ENCODE peak calls at places on chromosomes 2 and 18, in ten cellular contexts. One of them, this sample, is unnamed.
A peak's percentile ranks its signal among the peaks of the same experiment; 100 is the strongest.

GRCh38 chr2:95022309-95023221 is 2.9 kb upstream of the MAL start:
- DNase-seq in OCI-LY7: peak; percentile 64
- DNase-seq in PC-9: peak; percentile 65
- DNase-seq in hepatocyte: peak; percentile 50
- DNase-seq in HCT116: peak; percentile 34
- DNase-seq in SK-N-SH: peak; percentile 85
- DNase-seq in MM.1S: peak; percentile 70
- DNase-seq in Karpas-422: peak; percentile 87
- DNase-seq in PC-3: peak; percentile 89
- DNase-seq in GM23338: peak; percentile 84
- DNase-seq in this sample: peak; percentile 77

GRCh38 chr2:209331291-209331844 is 92.5 kb upstream of the MAP2 start:
- DNase-seq in GM23338: peak; percentile 80
- DNase-seq in PC-3: peak; percentile 62
- DNase-seq in SK-N-SH: peak; percentile 31
- DNase-seq in hepatocyte: peak; percentile 48
- DNase-seq in OCI-LY7: peak; percentile 6
- DNase-seq in Karpas-422: peak; percentile 70
- DNase-seq in MM.1S: peak; percentile 44
- DNase-seq in HCT116: peak; percentile 62
- DNase-seq in PC-9: no peak
- DNase-seq in this sample: peak; percentile 58

GRCh38 chr2:172196768-172197322 is 94.1 kb upstream of the DLX2 start:
- DNase-seq in PC-9: no peak
- DNase-seq in Karpas-422: no peak
- DNase-seq in HCT116: no peak
- DNase-seq in SK-N-SH: no peak
- DNase-seq in hepatocyte: peak; percentile 55
- DNase-seq in OCI-LY7: no peak
- DNase-seq in GM23338: no peak
- DNase-seq in PC-3: peak; percentile 69
- DNase-seq in MM.1S: peak; percentile 37
- DNase-seq in this sample: peak; percentile 78

GRCh38 chr2:208062113-208062512 is 36.8 kb upstream of the PLEKHM3 start:
- DNase-seq in MM.1S: peak; percentile 32
- DNase-seq in SK-N-SH: no peak
- DNase-seq in HCT116: peak; percentile 26
- DNase-seq in OCI-LY7: peak; percentile 44
- DNase-seq in Karpas-422: peak; percentile 81
- DNase-seq in GM23338: peak; percentile 86
- DNase-seq in hepatocyte: peak; percentile 64
- DNase-seq in PC-9: peak; percentile 35
- DNase-seq in PC-3: peak; percentile 61
- DNase-seq in this sample: peak; percentile 56

GRCh38 chr18:48996901-48997463 is 46.2 kb upstream of the SMAD7 start:
- DNase-seq in Karpas-422: no peak
- DNase-seq in PC-3: peak; percentile 66
- DNase-seq in hepatocyte: peak; percentile 77
- DNase-seq in OCI-LY7: no peak
- DNase-seq in GM23338: no peak
- DNase-seq in SK-N-SH: peak; percentile 77
- DNase-seq in HCT116: peak; percentile 58
- DNase-seq in MM.1S: no peak
- DNase-seq in PC-9: peak; percentile 96
- DNase-seq in this sample: peak; percentile 95

GRCh38 chr2:143604172-143604571 is 475.0 kb downstream of the ARHGAP15 start:
- DNase-seq in Karpas-422: no peak
- DNase-seq in PC-9: no peak
- DNase-seq in hepatocyte: no peak
- DNase-seq in GM23338: no peak
- DNase-seq in OCI-LY7: no peak
- DNase-seq in HCT116: no peak
- DNase-seq in SK-N-SH: no peak
- DNase-seq in MM.1S: no peak
- DNase-seq in PC-3: no peak
- DNase-seq in this sample: no peak

GRCh38 chr2:68426885-68427579 is 40.1 kb downstream of the FBXO48 start:
- DNase-seq in MM.1S: peak; percentile 83
- DNase-seq in Karpas-422: no peak
- DNase-seq in PC-9: no peak
- DNase-seq in HCT116: no peak
- DNase-seq in hepatocyte: no peak
- DNase-seq in SK-N-SH: no peak
- DNase-seq in GM23338: no peak
- DNase-seq in OCI-LY7: peak; percentile 72
- DNase-seq in PC-3: peak; percentile 63
- DNase-seq in this sample: no peak

GRCh38 chr2:208150094-208150493 is 4.1 kb upstream of the CRYGB start:
- DNase-seq in PC-9: no peak
- DNase-seq in HCT116: no peak
- DNase-seq in GM23338: no peak
- DNase-seq in SK-N-SH: no peak
- DNase-seq in Karpas-422: no peak
- DNase-seq in OCI-LY7: no peak
- DNase-seq in MM.1S: no peak
- DNase-seq in PC-3: no peak
- DNase-seq in hepatocyte: no peak
- DNase-seq in this sample: no peak

GRCh38 chr2:175600024-175600831 is 401.8 kb downstream of the LNPK start:
- DNase-seq in HCT116: no peak
- DNase-seq in PC-3: peak; percentile 5
- DNase-seq in MM.1S: no peak
- DNase-seq in GM23338: no peak
- DNase-seq in OCI-LY7: no peak
- DNase-seq in PC-9: peak; percentile 67
- DNase-seq in hepatocyte: no peak
- DNase-seq in Karpas-422: no peak
- DNase-seq in SK-N-SH: peak; percentile 62
- DNase-seq in this sample: peak; percentile 91

GRCh38 chr2:46650556-46651001 is 171.2 kb downstream of the TMEM247 start:
- DNase-seq in PC-3: peak; percentile 93
- DNase-seq in SK-N-SH: peak; percentile 71
- DNase-seq in OCI-LY7: peak; percentile 88
- DNase-seq in hepatocyte: peak; percentile 93
- DNase-seq in PC-9: peak; percentile 70
- DNase-seq in GM23338: peak; percentile 95
- DNase-seq in Karpas-422: peak; percentile 94
- DNase-seq in HCT116: peak; percentile 77
- DNase-seq in MM.1S: peak; percentile 75
- DNase-seq in this sample: peak; percentile 89

GRCh38 chr2:70173520-70173919 is 17.3 kb downstream of the C2orf42 start:
- DNase-seq in PC-3: no peak
- DNase-seq in hepatocyte: no peak
- DNase-seq in SK-N-SH: no peak
- DNase-seq in PC-9: no peak
- DNase-seq in OCI-LY7: no peak
- DNase-seq in GM23338: no peak
- DNase-seq in HCT116: no peak
- DNase-seq in Karpas-422: no peak
- DNase-seq in MM.1S: no peak
- DNase-seq in this sample: peak; percentile 6

GRCh38 chr18:79528846-79529245 is 133.1 kb downstream of the NFATC1 start:
- DNase-seq in PC-9: peak; percentile 43
- DNase-seq in Karpas-422: peak; percentile 90
- DNase-seq in SK-N-SH: peak; percentile 84
- DNase-seq in PC-3: peak; percentile 78
- DNase-seq in GM23338: peak; percentile 85
- DNase-seq in HCT116: peak; percentile 21
- DNase-seq in MM.1S: peak; percentile 19
- DNase-seq in hepatocyte: peak; percentile 77
- DNase-seq in OCI-LY7: peak; percentile 69
- DNase-seq in this sample: peak; percentile 70

GRCh38 chr18:48295586-48296311 is 113.4 kb downstream of the ZBTB7C start:
- DNase-seq in Karpas-422: no peak
- DNase-seq in OCI-LY7: no peak
- DNase-seq in SK-N-SH: peak; percentile 47
- DNase-seq in PC-3: no peak
- DNase-seq in GM23338: peak; percentile 76
- DNase-seq in PC-9: no peak
- DNase-seq in HCT116: no peak
- DNase-seq in hepatocyte: peak; percentile 25
- DNase-seq in MM.1S: no peak
- DNase-seq in this sample: peak; percentile 13

GRCh38 chr2:206464597-206464996 is 21.3 kb downstream of the ADAM23 start:
- DNase-seq in Karpas-422: no peak
- DNase-seq in OCI-LY7: no peak
- DNase-seq in SK-N-SH: no peak
- DNase-seq in PC-9: no peak
- DNase-seq in GM23338: no peak
- DNase-seq in MM.1S: no peak
- DNase-seq in hepatocyte: no peak
- DNase-seq in HCT116: no peak
- DNase-seq in PC-3: no peak
- DNase-seq in this sample: no peak

GRCh38 chr2:64768426-64769033 is 114.8 kb upstream of the SERTAD2 start:
- DNase-seq in PC-9: no peak
- DNase-seq in PC-3: peak; percentile 19
- DNase-seq in SK-N-SH: peak; percentile 38
- DNase-seq in GM23338: peak; percentile 28
- DNase-seq in OCI-LY7: peak; percentile 13
- DNase-seq in HCT116: no peak
- DNase-seq in hepatocyte: no peak
- DNase-seq in MM.1S: no peak
- DNase-seq in Karpas-422: peak; percentile 85
- DNase-seq in this sample: no peak

GRCh38 chr18:40685241-40685640 is 1269.8 kb upstream of the PIK3C3 start:
- DNase-seq in MM.1S: no peak
- DNase-seq in Karpas-422: no peak
- DNase-seq in PC-9: no peak
- DNase-seq in OCI-LY7: no peak
- DNase-seq in HCT116: no peak
- DNase-seq in hepatocyte: no peak
- DNase-seq in GM23338: no peak
- DNase-seq in PC-3: peak; percentile 2
- DNase-seq in SK-N-SH: no peak
- DNase-seq in this sample: peak; percentile 14

GRCh38 chr18:49565101-49565500 is 3.2 kb downstream of the LIPG start:
- DNase-seq in OCI-LY7: no peak
- DNase-seq in GM23338: no peak
- DNase-seq in SK-N-SH: no peak
- DNase-seq in HCT116: no peak
- DNase-seq in Karpas-422: no peak
- DNase-seq in PC-3: no peak
- DNase-seq in hepatocyte: no peak
- DNase-seq in PC-9: no peak
- DNase-seq in MM.1S: no peak
- DNase-seq in this sample: no peak

GRCh38 chr2:236123716-236124115 is 44.5 kb downstream of the GBX2 start:
- DNase-seq in PC-3: no peak
- DNase-seq in MM.1S: no peak
- DNase-seq in OCI-LY7: no peak
- DNase-seq in Karpas-422: no peak
- DNase-seq in GM23338: no peak
- DNase-seq in hepatocyte: no peak
- DNase-seq in HCT116: no peak
- DNase-seq in SK-N-SH: no peak
- DNase-seq in PC-9: no peak
- DNase-seq in this sample: no peak
- H3K9me2 ChIP-seq in PC-3: no peaks in the 10 kb centered on the region
- H3K9me2 ChIP-seq in MM.1S: no peaks in the 10 kb centered on the region
- H3K9me2 ChIP-seq in OCI-LY7: no peaks in the 10 kb centered on the region
- H3K9me2 ChIP-seq in Karpas-422: no peaks in the 10 kb centered on the region
- H3K9me2 ChIP-seq in GM23338: no peaks in the 10 kb centered on the region
- H3K9me2 ChIP-seq in hepatocyte: no peaks in the 10 kb centered on the region
- H3K9me2 ChIP-seq in HCT116: no peaks in the 10 kb centered on the region
- H3K9me2 ChIP-seq in SK-N-SH: no peaks in the 10 kb centered on the region
- H3K9me2 ChIP-seq in PC-9: no peaks in the 10 kb centered on the region
- H3K9me2 ChIP-seq in this sample: no peaks in the 10 kb centered on the region

GRCh38 chr2:138531913-138532312 is 30.3 kb downstream of the SPOPL start:
- DNase-seq in Karpas-422: no peak
- DNase-seq in GM23338: peak; percentile 51
- DNase-seq in SK-N-SH: peak; percentile 6
- DNase-seq in hepatocyte: peak; percentile 44
- DNase-seq in PC-9: no peak
- DNase-seq in HCT116: no peak
- DNase-seq in PC-3: no peak
- DNase-seq in MM.1S: no peak
- DNase-seq in OCI-LY7: no peak
- DNase-seq in this sample: peak; percentile 1

GRCh38 chr2:138536740-138537139 is 35.2 kb downstream of the SPOPL start:
- DNase-seq in PC-3: no peak
- DNase-seq in SK-N-SH: no peak
- DNase-seq in GM23338: no peak
- DNase-seq in PC-9: no peak
- DNase-seq in OCI-LY7: no peak
- DNase-seq in hepatocyte: no peak
- DNase-seq in MM.1S: no peak
- DNase-seq in Karpas-422: no peak
- DNase-seq in HCT116: no peak
- DNase-seq in this sample: no peak

GRCh38 chr2:138537170-138537915 is 35.8 kb downstream of the SPOPL start:
- DNase-seq in SK-N-SH: no peak
- DNase-seq in PC-9: no peak
- DNase-seq in PC-3: no peak
- DNase-seq in GM23338: no peak
- DNase-seq in MM.1S: no peak
- DNase-seq in hepatocyte: no peak
- DNase-seq in Karpas-422: no peak
- DNase-seq in OCI-LY7: no peak
- DNase-seq in HCT116: no peak
- DNase-seq in this sample: no peak

GRCh38 chr2:138534791-138535190 is 33.2 kb downstream of the SPOPL start:
- DNase-seq in Karpas-422: no peak
- DNase-seq in GM23338: no peak
- DNase-seq in OCI-LY7: no peak
- DNase-seq in PC-9: no peak
- DNase-seq in HCT116: no peak
- DNase-seq in hepatocyte: no peak
- DNase-seq in SK-N-SH: no peak
- DNase-seq in MM.1S: no peak
- DNase-seq in PC-3: no peak
- DNase-seq in this sample: no peak

GRCh38 chr2:138536302-138536701 is 34.7 kb downstream of the SPOPL start:
- DNase-seq in HCT116: no peak
- DNase-seq in MM.1S: no peak
- DNase-seq in SK-N-SH: no peak
- DNase-seq in PC-3: no peak
- DNase-seq in hepatocyte: no peak
- DNase-seq in Karpas-422: peak; percentile 54
- DNase-seq in PC-9: no peak
- DNase-seq in OCI-LY7: no peak
- DNase-seq in GM23338: peak; percentile 60
- DNase-seq in this sample: peak; percentile 13
- H4K20me1 ChIP-seq in HCT116: peaks cover 5% of the 10 kb centered on the region
- H4K20me1 ChIP-seq in MM.1S: no peaks in the 10 kb centered on the region
- H4K20me1 ChIP-seq in SK-N-SH: no peaks in the 10 kb centered on the region
- H4K20me1 ChIP-seq in PC-3: peaks cover 3% of the 10 kb centered on the region
- H4K20me1 ChIP-seq in hepatocyte: no peaks in the 10 kb centered on the region
- H4K20me1 ChIP-seq in Karpas-422: no peaks in the 10 kb centered on the region
- H4K20me1 ChIP-seq in PC-9: no peaks in the 10 kb centered on the region
- H4K20me1 ChIP-seq in OCI-LY7: peaks cover 8% of the 10 kb centered on the region
- H4K20me1 ChIP-seq in GM23338: no peaks in the 10 kb centered on the region
- H4K20me1 ChIP-seq in this sample: no peaks in the 10 kb centered on the region

GRCh38 chr2:40038646-40039045 is 259.6 kb upstream of the THUMPD2 start:
- DNase-seq in GM23338: no peak
- DNase-seq in PC-9: no peak
- DNase-seq in SK-N-SH: no peak
- DNase-seq in MM.1S: no peak
- DNase-seq in OCI-LY7: no peak
- DNase-seq in HCT116: no peak
- DNase-seq in hepatocyte: no peak
- DNase-seq in Karpas-422: no peak
- DNase-seq in PC-3: no peak
- DNase-seq in this sample: peak; percentile 22
- H3K9me2 ChIP-seq in GM23338: no peaks in the 10 kb centered on the region
- H3K9me2 ChIP-seq in PC-9: no peaks in the 10 kb centered on the region
- H3K9me2 ChIP-seq in SK-N-SH: no peaks in the 10 kb centered on the region
- H3K9me2 ChIP-seq in MM.1S: no peaks in the 10 kb centered on the region
- H3K9me2 ChIP-seq in OCI-LY7: no peaks in the 10 kb centered on the region
- H3K9me2 ChIP-seq in HCT116: no peaks in the 10 kb centered on the region
- H3K9me2 ChIP-seq in hepatocyte: no peaks in the 10 kb centered on the region
- H3K9me2 ChIP-seq in Karpas-422: no peaks in the 10 kb centered on the region
- H3K9me2 ChIP-seq in PC-3: no peaks in the 10 kb centered on the region
- H3K9me2 ChIP-seq in this sample: no peaks in the 10 kb centered on the region

GRCh38 chr2:239287461-239287860 is 113.4 kb downstream of the HDAC4 start:
- DNase-seq in MM.1S: no peak
- DNase-seq in GM23338: no peak
- DNase-seq in PC-9: no peak
- DNase-seq in PC-3: no peak
- DNase-seq in OCI-LY7: no peak
- DNase-seq in SK-N-SH: no peak
- DNase-seq in hepatocyte: no peak
- DNase-seq in Karpas-422: no peak
- DNase-seq in HCT116: no peak
- DNase-seq in this sample: no peak
- H4K20me1 ChIP-seq in MM.1S: no peaks in the 10 kb centered on the region
- H4K20me1 ChIP-seq in GM23338: no peaks in the 10 kb centered on the region
- H4K20me1 ChIP-seq in PC-9: no peaks in the 10 kb centered on the region
- H4K20me1 ChIP-seq in PC-3: no peaks in the 10 kb centered on the region
- H4K20me1 ChIP-seq in OCI-LY7: peaks cover 11% of the 10 kb centered on the region
- H4K20me1 ChIP-seq in SK-N-SH: no peaks in the 10 kb centered on the region
- H4K20me1 ChIP-seq in hepatocyte: no peaks in the 10 kb centered on the region
- H4K20me1 ChIP-seq in Karpas-422: peaks cover 41% of the 10 kb centered on the region
- H4K20me1 ChIP-seq in HCT116: no peaks in the 10 kb centered on the region
- H4K20me1 ChIP-seq in this sample: no peaks in the 10 kb centered on the region

This sample was measured in GM23248.